ENCODE peak calls at places on chromosome 13, in four cellular contexts. One of them, this sample, is unnamed.

GRCh38 chr13:28557725-28558124 is 62.8 kb upstream of the FLT1 start:
- DNase-seq in HCT116: no peak
- DNase-seq in iPS-NIHi11: no peak
- DNase-seq in stimulated activated CD8-positive, alpha-beta memory T cell treated with anti-CD3 and anti-CD28 coated beads, Interleukin-7, amount 100 ng/mL, for 1 hour: no peak
- DNase-seq in this sample: no peak

GRCh38 chr13:51276684-51277083 is 54.5 kb downstream of the FAM124A start:
- DNase-seq in HCT116: no peak
- DNase-seq in iPS-NIHi11: no peak
- DNase-seq in stimulated activated CD8-positive, alpha-beta memory T cell treated with anti-CD3 and anti-CD28 coated beads, Interleukin-7, amount 100 ng/mL, for 1 hour: no peak
- DNase-seq in this sample: no peak

GRCh38 chr13:102648046-102648445 is 46.8 kb downstream of the METTL21C start:
- DNase-seq in HCT116: no peak
- DNase-seq in iPS-NIHi11: no peak
- DNase-seq in stimulated activated CD8-positive, alpha-beta memory T cell treated with anti-CD3 and anti-CD28 coated beads, Interleukin-7, amount 100 ng/mL, for 1 hour: no peak
- DNase-seq in this sample: no peak

GRCh38 chr13:84563611-84564010 is 681.3 kb upstream of the SLITRK1 start:
- DNase-seq in HCT116: no peak
- DNase-seq in iPS-NIHi11: no peak
- DNase-seq in stimulated activated CD8-positive, alpha-beta memory T cell treated with anti-CD3 and anti-CD28 coated beads, Interleukin-7, amount 100 ng/mL, for 1 hour: no peak
- DNase-seq in this sample: no peak

GRCh38 chr13:32031025-32031814 is at the start of gene FRY:
- DNase-seq in HCT116: peak
- DNase-seq in iPS-NIHi11: peak
- DNase-seq in stimulated activated CD8-positive, alpha-beta memory T cell treated with anti-CD3 and anti-CD28 coated beads, Interleukin-7, amount 100 ng/mL, for 1 hour: peak
- DNase-seq in this sample: peak

GRCh38 chr13:28652002-28652401 is 6.9 kb upstream of the POMP start:
- DNase-seq in HCT116: no peak
- DNase-seq in iPS-NIHi11: no peak
- DNase-seq in stimulated activated CD8-positive, alpha-beta memory T cell treated with anti-CD3 and anti-CD28 coated beads, Interleukin-7, amount 100 ng/mL, for 1 hour: no peak
- DNase-seq in this sample: no peak

GRCh38 chr13:59119475-59119874 is 1044.3 kb downstream of the DIAPH3 start:
- DNase-seq in HCT116: no peak
- DNase-seq in iPS-NIHi11: no peak
- DNase-seq in stimulated activated CD8-positive, alpha-beta memory T cell treated with anti-CD3 and anti-CD28 coated beads, Interleukin-7, amount 100 ng/mL, for 1 hour: no peak
- DNase-seq in this sample: no peak

GRCh38 chr13:76972430-76972829 is 19.5 kb upstream of the CLN5 start:
- DNase-seq in HCT116: no peak
- DNase-seq in iPS-NIHi11: no peak
- DNase-seq in stimulated activated CD8-positive, alpha-beta memory T cell treated with anti-CD3 and anti-CD28 coated beads, Interleukin-7, amount 100 ng/mL, for 1 hour: no peak
- DNase-seq in this sample: no peak

GRCh38 chr13:105984236-105984635 is 551.2 kb downstream of the EFNB2 start:
- DNase-seq in HCT116: no peak
- DNase-seq in iPS-NIHi11: no peak
- DNase-seq in stimulated activated CD8-positive, alpha-beta memory T cell treated with anti-CD3 and anti-CD28 coated beads, Interleukin-7, amount 100 ng/mL, for 1 hour: no peak
- DNase-seq in this sample: no peak

GRCh38 chr13:39417131-39417530 is 185.9 kb downstream of the LHFPL6 start:
- DNase-seq in HCT116: no peak
- DNase-seq in iPS-NIHi11: peak
- DNase-seq in stimulated activated CD8-positive, alpha-beta memory T cell treated with anti-CD3 and anti-CD28 coated beads, Interleukin-7, amount 100 ng/mL, for 1 hour: no peak
- DNase-seq in this sample: peak

GRCh38 chr13:77313923-77314322 is 13.0 kb downstream of the MYCBP2 start:
- DNase-seq in HCT116: no peak
- DNase-seq in iPS-NIHi11: no peak
- DNase-seq in stimulated activated CD8-positive, alpha-beta memory T cell treated with anti-CD3 and anti-CD28 coated beads, Interleukin-7, amount 100 ng/mL, for 1 hour: no peak
- DNase-seq in this sample: no peak

GRCh38 chr13:46903748-46904147 is 6.9 kb upstream of the HTR2A start:
- DNase-seq in HCT116: no peak
- DNase-seq in iPS-NIHi11: no peak
- DNase-seq in stimulated activated CD8-positive, alpha-beta memory T cell treated with anti-CD3 and anti-CD28 coated beads, Interleukin-7, amount 100 ng/mL, for 1 hour: no peak
- DNase-seq in this sample: no peak

GRCh38 chr13:104593251-104593576 is 1527.0 kb upstream of the SLC10A2 start:
- DNase-seq in HCT116: no peak
- DNase-seq in iPS-NIHi11: no peak
- DNase-seq in stimulated activated CD8-positive, alpha-beta memory T cell treated with anti-CD3 and anti-CD28 coated beads, Interleukin-7, amount 100 ng/mL, for 1 hour: no peak
- DNase-seq in this sample: no peak

GRCh38 chr13:59437902-59438301 is 725.8 kb downstream of the DIAPH3 start:
- DNase-seq in HCT116: no peak
- DNase-seq in iPS-NIHi11: no peak
- DNase-seq in stimulated activated CD8-positive, alpha-beta memory T cell treated with anti-CD3 and anti-CD28 coated beads, Interleukin-7, amount 100 ng/mL, for 1 hour: no peak
- DNase-seq in this sample: no peak

GRCh38 chr13:39419866-39420265 is 183.1 kb downstream of the LHFPL6 start:
- DNase-seq in HCT116: no peak
- DNase-seq in iPS-NIHi11: no peak
- DNase-seq in stimulated activated CD8-positive, alpha-beta memory T cell treated with anti-CD3 and anti-CD28 coated beads, Interleukin-7, amount 100 ng/mL, for 1 hour: no peak
- DNase-seq in this sample: no peak

This sample was measured in WTC11.